ENCODE peak calls at places on chromosomes 5 and 9, in four cellular contexts. R, G, O and L are unnamed samples.

GRCh38 chr5:57435701-57436134 is 46.9 kb downstream of the ACTBL2 start:
- DNase-seq in R (peak), G (peak), O (peak), L (peak)

GRCh38 chr9:138122201-138122600 is 244.6 kb downstream of the CACNA1B start:
- DNase-seq in R (no peak), G (no peak), O (no peak), L (no peak)

GRCh38 chr5:63961598-63962161 is 565 bp downstream of the HTR1A start:
- DNase-seq in R (no peak), G (no peak), O (no peak), L (no peak)

GRCh38 chr9:91577540-91577939 is 153.9 kb upstream of the NFIL3 start:
- DNase-seq in R (no peak), G (no peak), O (no peak), L (no peak)

GRCh38 chr5:77993799-77994318 is 217.7 kb upstream of the TBCA start:
- DNase-seq in R (no peak), G (no peak), O (no peak), L (no peak)

GRCh38 chr5:39526914-39527477 is 102.2 kb upstream of the DAB2 start:
- DNase-seq in R (peak), G (peak), O (no peak), L (no peak)

GRCh38 chr5:97495301-97495700 is 312.3 kb upstream of the RIOK2 start:
- DNase-seq in R (no peak), G (no peak), O (no peak), L (no peak)

GRCh38 chr5:102858808-102859207 is 103.7 kb downstream of the PAM start:
- DNase-seq in R (peak), G (peak), O (no peak), L (no peak)

GRCh38 chr5:141354900-141355469 is at the start of gene PCDHGA4:
- DNase-seq in R (no peak), G (peak), O (peak), L (no peak)

GRCh38 chr5:141814064-141814982 is 63.9 kb downstream of the PCDH1 start:
- DNase-seq in R (peak), G (peak), O (peak), L (peak)

GRCh38 chr9:134298000-134298399 is 28.3 kb upstream of the RXRA start:
- DNase-seq in R (no peak), G (no peak), O (no peak), L (no peak)